ENCODE peak calls at places on chromosomes 13 and 19, in four cellular contexts. D is activated CD4-positive, alpha-beta T cell treated with anti-CD3 and anti-CD28 coated beads, Interleukin-2, amount 10 ng/mL, durations not matched to agents 7 days and 5 days; V is activated CD8-positive, alpha-beta memory T cell treated with anti-CD3 and anti-CD28 coated beads for 48 hours; C is psoas muscle. S is an unnamed sample.

GRCh38 chr19:44658069-44658727 is 13.1 kb upstream of the CEACAM19 start:
- DNase-seq in V (no peak), D (no peak), C (no peak), S (no peak)

GRCh38 chr19:55681131-55682087 is 6.4 kb downstream of the EPN1 start:
- DNase-seq in C (no peak), D (no peak), V (no peak), S (no peak)

GRCh38 chr19:48656840-48657474 is 11.0 kb upstream of the CA11 start:
- DNase-seq in V (no peak), C (no peak), D (no peak), S (no peak)

GRCh38 chr13:25493930-25494707 is 122.3 kb downstream of the ATP8A2 start:
- DNase-seq in V (no peak), D (no peak), C (no peak), S (no peak)

GRCh38 chr13:113904411-113904810 is 40.5 kb upstream of the GAS6 start:
- DNase-seq in D (no peak), C (peak), V (no peak), S (no peak)

GRCh38 chr13:97753942-97754670 is 199.4 kb upstream of the IPO5 start:
- DNase-seq in C (no peak), D (no peak), V (no peak), S (no peak)

GRCh38 chr13:30169442-30169841 is 137.9 kb downstream of the KATNAL1 start:
- DNase-seq in V (no peak), D (no peak), C (no peak), S (no peak)

GRCh38 chr13:113922412-113923118 is 51.3 kb downstream of the C13orf46 start:
- DNase-seq in D (no peak), V (no peak), C (peak), S (peak)

GRCh38 chr19:35704218-35704617 is at the start of gene ZBTB32:
- DNase-seq in V (no peak), C (no peak), D (no peak), S (no peak)

GRCh38 chr19:43465468-43466120 is at the start of gene LYPD3:
- DNase-seq in D (no peak), V (no peak), C (no peak), S (no peak)

GRCh38 chr19:50357178-50358100 is 8.0 kb downstream of the NAPSA start:
- DNase-seq in D (peak), C (peak), V (peak), S (peak)

GRCh38 chr19:1213391-1214286 is 8.1 kb downstream of the STK11 start:
- DNase-seq in C (peak), D (peak), V (no peak), S (peak)

GRCh38 chr13:66492479-66492878 is 737.7 kb downstream of the PCDH9 start:
- DNase-seq in D (no peak), V (no peak), C (no peak), S (no peak)

S was measured in sigmoid colon.